ENCODE peak calls at places on chromosomes 1 and 21, in eight cellular contexts. J is heart left ventricle, Q is upper lobe of left lung, Z is HepG2, N is adrenal gland, V is GM12892, R is gastrocnemius medialis, T is transverse colon. Y is an unnamed sample.

GRCh38 chr1:200302893-200303250 is 107.0 kb downstream of the ZNF281 start:
- DNase-seq in J (no peak), Q (peak), Z (no peak), N (no peak), V (no peak), R (no peak), T (no peak), Y (no peak)

GRCh38 chr1:17768651-17769241 is 13.6 kb downstream of the ACTL8 start:
- DNase-seq in J (no peak), Q (no peak), Z (no peak), N (no peak), V (no peak), R (no peak), T (peak), Y (peak)

GRCh38 chr1:50605186-50605875 is 182.1 kb upstream of the DMRTA2 start:
- DNase-seq in J (no peak), Q (no peak), Z (peak), N (no peak), V (no peak), R (no peak), T (peak), Y (peak)

GRCh38 chr1:25702101-25702775 is 85.6 kb downstream of the MAN1C1 start:
- DNase-seq in J (no peak), Q (no peak), Z (no peak), N (no peak), V (no peak), R (no peak), T (no peak), Y (no peak)

GRCh38 chr1:34549199-34549598 is 205.6 kb upstream of the GJB5 start:
- DNase-seq in J (no peak), Q (no peak), Z (peak), N (peak), V (no peak), R (no peak), T (peak), Y (peak)

GRCh38 chr21:36589352-36589971 is 109.5 kb upstream of the SIM2 start:
- DNase-seq in J (no peak), Q (peak), Z (peak), N (peak), V (peak), R (peak), T (peak), Y (peak)

GRCh38 chr1:193457676-193458075 is 271.3 kb upstream of the B3GALT2 start:
- DNase-seq in J (no peak), Q (no peak), Z (no peak), N (no peak), V (no peak), R (no peak), T (no peak), Y (no peak)

GRCh38 chr1:211781260-211781659 is 49.3 kb downstream of the LPGAT1 start:
- DNase-seq in J (no peak), Q (no peak), Z (no peak), N (no peak), V (no peak), R (no peak), T (no peak), Y (no peak)

GRCh38 chr1:229474491-229474890 is 33.6 kb downstream of the NUP133 start:
- DNase-seq in J (no peak), Q (no peak), Z (no peak), N (no peak), V (no peak), R (no peak), T (no peak), Y (no peak)

GRCh38 chr21:42696026-42696380 is 42.6 kb downstream of the PDE9A start:
- DNase-seq in J (no peak), Q (no peak), Z (no peak), N (no peak), V (no peak), R (no peak), T (no peak), Y (no peak)

GRCh38 chr1:162259859-162260455 is 116.7 kb downstream of the SPATA46 start:
- DNase-seq in J (no peak), Q (no peak), Z (no peak), N (no peak), V (no peak), R (no peak), T (no peak), Y (no peak)

GRCh38 chr1:18805925-18806849 is 53.3 kb downstream of the TAS1R2 start:
- DNase-seq in J (no peak), Q (no peak), Z (no peak), N (no peak), V (no peak), R (no peak), T (no peak), Y (peak)

GRCh38 chr21:19529031-19529430 is 1125.4 kb upstream of the TMPRSS15 start:
- DNase-seq in J (no peak), Q (no peak), Z (no peak), N (no peak), V (no peak), R (no peak), T (no peak), Y (no peak)

GRCh38 chr1:170354216-170354615 is 177.8 kb upstream of the GORAB start:
- DNase-seq in J (no peak), Q (no peak), Z (no peak), N (no peak), V (no peak), R (no peak), T (no peak), Y (no peak)

GRCh38 chr1:53721088-53721487 is 17.9 kb downstream of the GLIS1 start:
- DNase-seq in J (no peak), Q (no peak), Z (no peak), N (no peak), V (no peak), R (no peak), T (no peak), Y (no peak)

GRCh38 chr1:33784876-33785275 is 79.0 kb upstream of the HMGB4 start:
- DNase-seq in J (no peak), Q (no peak), Z (no peak), N (no peak), V (no peak), R (no peak), T (no peak), Y (no peak)

GRCh38 chr1:151144474-151145157 is 1.8 kb downstream of the SEMA6C start:
- DNase-seq in J (no peak), Q (no peak), Z (no peak), N (no peak), V (no peak), R (peak), T (no peak), Y (no peak)

GRCh38 chr1:25431495-25432363 is 1.0 kb downstream of the MACO1 start:
- DNase-seq in J (peak), Q (no peak), Z (no peak), N (peak), V (peak), R (peak), T (no peak), Y (no peak)

GRCh38 chr1:44543064-44543815 is 131.0 kb downstream of the TMEM53 start:
- DNase-seq in J (no peak), Q (no peak), Z (no peak), N (no peak), V (no peak), R (no peak), T (no peak), Y (no peak)

GRCh38 chr1:160548960-160549664 is 26.1 kb upstream of the SLAMF6 start:
- DNase-seq in J (no peak), Q (no peak), Z (no peak), N (no peak), V (peak), R (no peak), T (no peak), Y (no peak)

GRCh38 chr1:197269053-197269452 is 1.0 kb downstream of the CRB1 start:
- DNase-seq in J (no peak), Q (no peak), Z (no peak), N (no peak), V (no peak), R (no peak), T (no peak), Y (no peak)

GRCh38 chr21:44759628-44760285 is 41.9 kb downstream of the UBE2G2 start:
- DNase-seq in J (no peak), Q (no peak), Z (no peak), N (no peak), V (no peak), R (no peak), T (no peak), Y (no peak)

GRCh38 chr1:247472035-247472434 is 14.1 kb upstream of the OR2B11 start:
- DNase-seq in J (no peak), Q (no peak), Z (no peak), N (no peak), V (no peak), R (no peak), T (no peak), Y (no peak)

GRCh38 chr1:2115008-2115921 is 65.1 kb downstream of the PRKCZ start:
- DNase-seq in J (no peak), Q (peak), Z (no peak), N (no peak), V (no peak), R (no peak), T (no peak), Y (no peak)

GRCh38 chr1:162530318-162530984 is 31.1 kb upstream of the UAP1 start:
- DNase-seq in J (no peak), Q (no peak), Z (no peak), N (no peak), V (peak), R (no peak), T (peak), Y (no peak)

GRCh38 chr21:38506606-38507331 is 8.5 kb upstream of the ERG start:
- DNase-seq in J (no peak), Q (peak), Z (no peak), N (no peak), V (no peak), R (no peak), T (peak), Y (no peak)

GRCh38 chr1:161498646-161499045 is 6.6 kb upstream of the FCGR2A start:
- DNase-seq in J (no peak), Q (no peak), Z (no peak), N (no peak), V (no peak), R (no peak), T (no peak), Y (no peak)

GRCh38 chr1:150995896-150996295 is 10.8 kb downstream of the MINDY1 start:
- DNase-seq in J (no peak), Q (no peak), Z (no peak), N (peak), V (no peak), R (peak), T (no peak), Y (no peak)

GRCh38 chr1:234963904-234964702 is 164.5 kb downstream of the TOMM20 start:
- DNase-seq in J (no peak), Q (no peak), Z (peak), N (no peak), V (no peak), R (peak), T (no peak), Y (no peak)

GRCh38 chr1:18875107-18875795 is 15.8 kb upstream of the TAS1R2 start:
- DNase-seq in J (peak), Q (peak), Z (peak), N (peak), V (peak), R (peak), T (peak), Y (peak)

GRCh38 chr1:214310777-214311690 is 30.1 kb downstream of the SMYD2 start:
- DNase-seq in J (no peak), Q (no peak), Z (no peak), N (no peak), V (no peak), R (no peak), T (no peak), Y (no peak)

GRCh38 chr1:157403203-157403602 is 149.1 kb downstream of the FCRL5 start:
- DNase-seq in J (no peak), Q (peak), Z (no peak), N (no peak), V (peak), R (no peak), T (no peak), Y (peak)

GRCh38 chr1:20703124-20703756 is 14.6 kb downstream of the KIF17 start:
- DNase-seq in J (no peak), Q (no peak), Z (no peak), N (no peak), V (no peak), R (no peak), T (no peak), Y (no peak)
- TF ChIP-seq POLR2A in J (no peak), Q (no peak), Z (no peak), N (no peak), V (no peak), R (no peak), T (no peak), Y (no peak)

GRCh38 chr21:32413697-32414578 is 1.4 kb downstream of the EVA1C start:
- DNase-seq in J (no peak), Q (no peak), Z (no peak), N (peak), V (no peak), R (no peak), T (peak), Y (no peak)

GRCh38 chr21:32412998-32413504 is 545 bp downstream of the EVA1C start:
- DNase-seq in J (peak), Q (peak), Z (no peak), N (peak), V (no peak), R (peak), T (peak), Y (no peak)

GRCh38 chr21:32410916-32411315 is 1.6 kb upstream of the EVA1C start:
- DNase-seq in J (no peak), Q (no peak), Z (no peak), N (no peak), V (no peak), R (no peak), T (no peak), Y (no peak)

GRCh38 chr21:32411366-32412161 is 942 bp upstream of the EVA1C start:
- DNase-seq in J (peak), Q (peak), Z (no peak), N (peak), V (no peak), R (peak), T (peak), Y (peak)

GRCh38 chr21:32412162-32412997 is at the start of gene EVA1C:
- DNase-seq in J (peak), Q (peak), Z (no peak), N (peak), V (no peak), R (peak), T (peak), Y (peak)
- TF ChIP-seq POLR2A in J (peak), Q (no peak), Z (no peak), N (peak), V (no peak), R (peak), T (no peak), Y (peak)

DNA sequence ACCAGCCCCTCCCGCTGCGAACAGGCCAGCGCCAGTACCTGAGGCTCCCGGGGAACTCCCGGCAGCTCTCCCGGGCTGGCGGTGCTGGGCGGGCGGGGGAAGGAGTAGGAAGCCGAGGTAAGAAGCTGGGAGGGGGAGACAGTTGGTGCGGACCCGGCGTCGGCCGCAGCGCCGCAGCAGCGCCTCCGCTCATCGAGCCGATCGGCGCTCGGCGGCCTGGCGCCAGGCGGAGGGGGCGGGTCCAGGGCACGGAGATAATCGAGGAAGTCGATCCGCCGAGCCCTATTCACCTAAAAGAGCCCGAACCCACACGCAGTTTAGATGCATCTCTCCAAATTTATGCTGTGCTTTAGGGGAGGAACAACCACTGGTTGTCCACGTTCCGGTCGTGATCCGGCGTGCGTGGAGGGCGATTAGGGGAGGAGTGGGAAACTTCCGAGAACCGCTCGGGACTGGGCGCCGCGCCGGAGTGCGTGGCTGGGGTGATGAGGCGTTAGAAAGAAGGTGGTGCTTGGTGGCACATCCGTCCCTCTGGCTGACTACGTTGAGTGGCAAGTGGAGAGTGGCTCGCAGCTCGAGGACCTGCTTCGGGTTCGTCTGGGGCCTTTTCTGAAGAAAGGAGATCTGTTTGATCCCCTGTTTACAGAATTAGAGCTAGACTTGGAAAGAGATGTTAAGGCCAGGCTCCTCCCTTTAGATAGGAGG is at the start of gene VAMP4:
- DNase-seq in J (peak), Q (peak), Z (peak), N (peak), V (peak), R (peak), T (peak), Y (peak)
- TF ChIP-seq POLR2A in J (peak), Q (no peak), Z (peak), N (peak), V (peak), R (peak), T (peak), Y (peak)

GRCh38 chr21:41443562-41443961 is 17.5 kb downstream of the MX1 start:
- DNase-seq in J (no peak), Q (no peak), Z (no peak), N (no peak), V (no peak), R (no peak), T (no peak), Y (no peak)

GRCh38 chr21:41446571-41446970 is 20.5 kb downstream of the MX1 start:
- DNase-seq in J (no peak), Q (no peak), Z (no peak), N (no peak), V (no peak), R (no peak), T (no peak), Y (no peak)

GRCh38 chr21:41442496-41443186 is 16.6 kb downstream of the MX1 start:
- DNase-seq in J (no peak), Q (no peak), Z (no peak), N (no peak), V (no peak), R (no peak), T (no peak), Y (no peak)

GRCh38 chr21:41445465-41445862 is 19.4 kb downstream of the MX1 start:
- DNase-seq in J (no peak), Q (no peak), Z (no peak), N (no peak), V (no peak), R (no peak), T (peak), Y (no peak)

DNA sequence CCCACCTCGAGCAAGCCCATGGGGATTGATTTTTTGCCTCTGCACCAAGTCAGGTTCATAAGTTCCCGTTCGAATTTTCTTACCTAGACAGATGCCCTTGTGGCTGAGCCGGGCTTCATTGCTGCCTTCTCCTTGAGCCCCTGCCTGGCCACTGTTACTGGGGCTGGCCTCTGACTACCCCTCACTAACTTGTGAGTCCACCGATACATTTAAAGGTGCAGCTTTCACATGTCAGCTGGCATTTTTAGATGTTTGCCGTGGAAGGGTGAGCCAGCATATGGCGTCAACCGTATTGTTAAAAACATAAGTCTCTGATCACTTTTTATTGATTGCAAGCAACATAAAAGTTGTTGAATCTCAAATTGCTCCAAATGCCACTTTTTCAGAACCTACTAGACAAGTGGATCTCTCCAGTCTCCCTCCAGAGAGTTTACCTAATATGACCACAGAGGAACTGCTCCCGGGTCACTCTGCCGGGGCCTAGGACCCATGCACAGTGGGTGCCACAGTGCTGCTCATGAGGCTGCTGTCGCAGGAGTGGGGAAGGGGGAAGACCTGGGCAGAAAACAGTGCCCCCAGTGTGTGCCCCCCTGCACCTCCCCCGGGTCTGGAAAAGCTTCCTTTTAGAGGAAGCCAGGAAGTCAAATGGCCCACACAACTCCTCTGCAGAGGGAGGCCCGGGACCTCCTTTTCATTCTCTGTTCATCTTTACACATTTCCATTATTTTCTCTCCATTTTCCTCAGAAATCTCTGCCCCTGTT is 18.8 kb downstream of the MX1 start:
- DNase-seq in J (no peak), Q (no peak), Z (no peak), N (no peak), V (no peak), R (no peak), T (peak), Y (no peak)
- TF ChIP-seq POLR2A in J (no peak), Q (no peak), Z (no peak), N (no peak), V (no peak), R (no peak), T (no peak), Y (no peak)

DNA sequence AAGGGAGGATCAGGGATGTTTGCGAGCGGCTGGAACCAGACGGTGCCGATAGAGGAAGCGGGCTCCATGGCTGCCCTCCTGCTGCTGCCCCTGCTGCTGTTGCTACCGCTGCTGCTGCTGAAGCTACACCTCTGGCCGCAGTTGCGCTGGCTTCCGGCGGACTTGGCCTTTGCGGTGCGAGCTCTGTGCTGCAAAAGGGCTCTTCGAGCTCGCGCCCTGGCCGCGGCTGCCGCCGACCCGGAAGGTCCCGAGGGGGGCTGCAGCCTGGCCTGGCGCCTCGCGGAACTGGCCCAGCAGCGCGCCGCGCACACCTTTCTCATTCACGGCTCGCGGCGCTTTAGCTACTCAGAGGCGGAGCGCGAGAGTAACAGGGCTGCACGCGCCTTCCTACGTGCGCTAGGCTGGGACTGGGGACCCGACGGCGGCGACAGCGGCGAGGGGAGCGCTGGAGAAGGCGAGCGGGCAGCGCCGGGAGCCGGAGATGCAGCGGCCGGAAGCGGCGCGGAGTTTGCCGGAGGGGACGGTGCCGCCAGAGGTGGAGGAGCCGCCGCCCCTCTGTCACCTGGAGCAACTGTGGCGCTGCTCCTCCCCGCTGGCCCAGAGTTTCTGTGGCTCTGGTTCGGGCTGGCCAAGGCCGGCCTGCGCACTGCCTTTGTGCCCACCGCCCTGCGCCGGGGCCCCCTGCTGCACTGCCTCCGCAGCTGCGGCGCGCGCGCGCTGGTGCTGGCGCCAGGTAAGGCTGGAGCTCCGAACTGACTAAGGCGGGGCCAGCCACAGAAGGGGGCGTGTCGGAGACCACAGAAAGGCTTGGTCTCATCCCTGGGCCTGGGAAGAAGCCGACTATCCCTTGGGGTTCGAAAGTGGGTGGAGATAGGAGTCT is 465 bp downstream of the SLC27A3 start:
- DNase-seq in J (peak), Q (peak), Z (no peak), N (no peak), V (peak), R (no peak), T (peak), Y (no peak)
- TF ChIP-seq POLR2A in J (no peak), Q (no peak), Z (peak), N (peak), V (no peak), R (no peak), T (peak), Y (no peak)